ENCODE peak calls at places on chromosomes 6 and 20, in six cellular contexts. W is K562, L is A549, B is SK-N-SH, Y is GM12878, H is HepG2. C is an unnamed sample.
A peak's percentile ranks its signal among the peaks of the same experiment; 100 is the strongest.

GRCh38 chr6:167927246-167927645 is 70.2 kb upstream of the KIF25 start:
- DNase-seq in L (no peak), B (no peak), Y (no peak), H (no peak), W (no peak), C (no peak)

GRCh38 chr20:31570021-31570463 is 35.0 kb upstream of the ID1 start:
- DNase-seq in B (no peak), L (no peak), Y (no peak), H (peak; percentile 44), W (no peak), C (no peak)

GRCh38 chr6:151100326-151100725 is 139.4 kb upstream of the AKAP12 start:
- DNase-seq in W (peak; percentile 50), H (no peak), L (no peak), B (no peak), Y (no peak), C (no peak)

GRCh38 chr6:106608080-106608668 is 21.1 kb downstream of the RTN4IP1 start:
- DNase-seq in Y (peak; percentile 40), H (peak; percentile 79), B (peak; percentile 51), L (peak; percentile 15), W (peak; percentile 55), C (no peak)

GRCh38 chr6:36277946-36278465 is 8.1 kb downstream of the PNPLA1 start:
- DNase-seq in L (no peak), H (no peak), W (no peak), Y (no peak), B (no peak), C (no peak)

GRCh38 chr6:128124713-128125112 is 223.9 kb upstream of the THEMIS start:
- DNase-seq in W (no peak), H (peak; percentile 69), B (no peak), L (no peak), Y (no peak), C (no peak)

GRCh38 chr20:43925215-43925614 is 10.6 kb downstream of the TOX2 start:
- DNase-seq in W (no peak), L (no peak), Y (peak; percentile 34), B (no peak), H (no peak), C (no peak)

GRCh38 chr20:1505871-1506270 is 14.7 kb upstream of the SIRPB2 start:
- DNase-seq in W (no peak), B (no peak), L (no peak), Y (no peak), H (no peak), C (no peak)

GRCh38 chr20:7930386-7930785 is 9.9 kb downstream of the HAO1 start:
- DNase-seq in W (no peak), L (no peak), B (no peak), Y (no peak), H (no peak), C (no peak)

GRCh38 chr6:148559848-148560433 is 186.9 kb upstream of the UST start:
- DNase-seq in L (peak; percentile 44), W (peak; percentile 78), H (peak; percentile 39), B (peak; percentile 84), Y (no peak), C (peak; percentile 21)

GRCh38 chr20:25223179-25223661 is 24.7 kb upstream of the PYGB start:
- DNase-seq in B (no peak), H (peak; percentile 91), L (peak; percentile 97), W (peak; percentile 74), Y (no peak), C (peak; percentile 36)

GRCh38 chr6:36350681-36351091 is 14.0 kb upstream of the BNIP5 start:
- DNase-seq in B (no peak), H (no peak), L (no peak), Y (no peak), W (peak; percentile 78), C (no peak)

GRCh38 chr20:46765506-46765905 is 56.1 kb downstream of the SLC2A10 start:
- DNase-seq in Y (no peak), W (no peak), B (no peak), H (no peak), L (no peak), C (no peak)

GRCh38 chr6:129312865-129313264 is 397.1 kb downstream of the ARHGAP18 start:
- DNase-seq in L (peak; percentile 2), B (no peak), H (no peak), Y (no peak), W (no peak), C (no peak)

GRCh38 chr6:119483936-119484335 is 134.4 kb upstream of the MAN1A1 start:
- DNase-seq in H (no peak), L (no peak), W (peak; percentile 16), B (no peak), Y (no peak), C (no peak)

GRCh38 chr6:136201735-136202134 is 48.4 kb downstream of the MTFR2 start:
- DNase-seq in L (no peak), B (no peak), Y (no peak), H (no peak), W (no peak), C (no peak)

GRCh38 chr6:165059032-165059431 is 250.4 kb downstream of the C6orf118 start:
- DNase-seq in H (no peak), W (no peak), L (no peak), Y (no peak), B (no peak), C (no peak)

GRCh38 chr6:163354085-163354484 is 60.4 kb upstream of the QKI start:
- DNase-seq in B (no peak), W (no peak), Y (no peak), H (no peak), L (no peak), C (no peak)

DNA sequence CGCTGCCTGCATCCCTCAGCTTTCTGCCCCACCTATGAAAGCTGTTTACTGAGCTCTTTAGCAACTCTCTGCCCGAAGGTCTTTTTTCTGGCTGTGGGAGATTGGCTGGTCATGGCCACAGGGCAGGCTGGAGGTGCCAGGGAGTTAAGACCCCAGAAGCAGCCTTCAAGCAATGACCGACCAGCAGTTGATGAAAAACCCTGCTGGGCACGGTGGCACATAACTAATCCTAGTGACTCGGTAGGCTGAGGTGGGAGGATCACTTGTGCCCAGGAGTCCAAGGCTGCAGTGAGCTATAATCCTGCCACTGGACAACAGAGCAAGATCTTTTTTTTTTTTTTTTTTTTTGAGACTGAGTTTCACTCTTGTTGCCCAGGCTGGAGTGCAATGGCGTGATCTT is 20.4 kb upstream of the ITPR3 start:
- DNase-seq in L (no peak), B (no peak), Y (no peak), W (no peak), H (no peak), C (no peak)
- H3K4me3 ChIP-seq in L (no peak overlapping the region), B (no peak overlapping the region), Y (no peak overlapping the region), W (no peak overlapping the region), H (no peak overlapping the region), C (no peak overlapping the region)

DNA sequence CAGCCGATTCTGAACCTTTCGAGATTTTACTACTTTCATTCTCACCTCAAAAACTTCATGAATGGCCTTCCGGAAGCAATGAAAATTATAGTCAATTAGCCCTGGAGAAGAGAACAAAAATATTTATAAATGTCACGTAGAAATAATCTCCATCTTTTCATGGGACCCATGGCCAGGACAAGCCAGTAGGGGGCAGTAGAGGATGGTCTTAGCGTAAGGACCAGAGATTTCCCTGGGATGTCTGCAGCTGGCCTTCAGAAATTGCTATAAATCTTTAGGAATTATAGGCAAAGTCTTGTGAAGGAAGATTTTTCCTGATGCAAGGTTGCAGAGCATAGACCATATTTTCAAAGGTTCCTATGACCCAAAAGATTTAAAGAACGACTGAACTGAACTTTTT is 15.6 kb upstream of the UBE2J1 start:
- DNase-seq in L (peak; percentile 35), B (peak; percentile 70), W (peak; percentile 69), Y (no peak), H (peak; percentile 20), C (no peak)
- TF ChIP-seq CHD2 in L (no peak), B (no peak), W (no peak), Y (no peak), H (no peak), C (no peak)

GRCh38 chr6:31114970-31115849 is 610 bp downstream of the PSORS1C1 start:
- DNase-seq in H (peak; percentile 25), B (no peak), L (peak; percentile 50), W (peak; percentile 43), Y (no peak), C (no peak)
- H3K4me3 ChIP-seq in H (no peak overlapping the region), B (peak overlapping the region; percentile 37), L (peak overlapping the region; percentile 40), W (no peak overlapping the region), Y (no peak overlapping the region), C (no peak overlapping the region)

DNA sequence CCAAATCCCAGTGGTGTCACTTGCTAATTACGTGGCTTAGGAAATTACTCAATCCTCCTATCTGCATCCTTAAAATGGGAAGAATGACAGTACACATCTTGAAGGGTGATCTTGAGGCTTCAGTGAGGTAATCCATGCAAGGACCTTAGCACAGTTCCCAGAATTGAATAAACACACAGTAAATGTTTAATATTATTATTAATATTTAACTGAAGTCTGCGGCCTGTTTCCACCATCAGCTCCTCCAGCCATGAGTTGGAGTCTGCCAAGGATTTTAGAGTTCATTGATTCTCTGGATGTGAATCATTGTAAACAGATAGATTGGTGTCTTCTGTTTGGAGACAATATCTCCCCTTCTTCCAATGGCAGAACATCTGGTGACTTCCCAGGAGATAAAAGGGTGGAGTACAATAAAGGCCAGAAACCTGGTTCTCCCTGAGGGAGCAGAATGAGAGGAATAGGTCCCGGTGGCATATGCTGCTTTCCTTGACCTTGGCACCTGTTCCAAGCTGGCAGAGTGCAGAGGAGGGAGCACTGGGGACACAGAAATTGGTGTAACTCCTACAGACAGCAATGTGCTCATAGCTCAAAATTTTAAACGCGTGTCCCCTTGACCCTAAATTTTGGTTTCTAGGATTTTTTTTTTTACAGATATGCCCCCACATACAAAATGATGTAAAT is 25.4 kb downstream of the UNC5CL start:
- DNase-seq in W (no peak), H (no peak), B (no peak), Y (no peak), L (peak; percentile 25), C (no peak)
- TF ChIP-seq CHD2 in W (no peak), H (no peak), B (no peak), Y (no peak), L (no peak), C (no peak)

GRCh38 chr6:111480988-111481830 is 1.8 kb downstream of the REV3L start:
- DNase-seq in Y (no peak), B (no peak), W (no peak), H (no peak), L (no peak), C (no peak)
- H3K4me3 ChIP-seq in Y (peak overlapping the region; percentile 88), B (peak overlapping the region; percentile 89), W (peak overlapping the region; percentile 87), H (peak overlapping the region; percentile 94), L (peak overlapping the region; percentile 97), C (peak overlapping the region; percentile 72)

C was measured in H1.